ENCODE peak calls at places on chromosomes 13 and 19, in seven cellular contexts. One of them, this sample, is unnamed.

GRCh38 chr19:13104848-13105646 is 2.4 kb upstream of the LYL1 start:
- DNase-seq in substantia nigra: no peak
- DNase-seq in lower lobe of right lung: peak
- DNase-seq in breast epithelium: no peak
- DNase-seq in hippocampal formation: no peak
- DNase-seq in stimulated activated CD4-positive, alpha-beta T cell treated with anti-CD3 and anti-CD28 coated beads, TNF-alpha, amount 100 ng/mL, for 48 hours: no peak
- DNase-seq in NCI-H1694: no peak
- DNase-seq in this sample: no peak

GRCh38 chr19:37953576-37954303 is 46.7 kb downstream of the SIPA1L3 start:
- DNase-seq in breast epithelium: no peak
- DNase-seq in substantia nigra: no peak
- DNase-seq in stimulated activated CD4-positive, alpha-beta T cell treated with anti-CD3 and anti-CD28 coated beads, TNF-alpha, amount 100 ng/mL, for 48 hours: no peak
- DNase-seq in lower lobe of right lung: no peak
- DNase-seq in NCI-H1694: no peak
- DNase-seq in hippocampal formation: no peak
- DNase-seq in this sample: no peak

GRCh38 chr19:54576411-54576976 is 2.9 kb downstream of the LILRA2 start:
- DNase-seq in hippocampal formation: no peak
- DNase-seq in breast epithelium: no peak
- DNase-seq in substantia nigra: no peak
- DNase-seq in stimulated activated CD4-positive, alpha-beta T cell treated with anti-CD3 and anti-CD28 coated beads, TNF-alpha, amount 100 ng/mL, for 48 hours: no peak
- DNase-seq in lower lobe of right lung: no peak
- DNase-seq in NCI-H1694: no peak
- DNase-seq in this sample: no peak

GRCh38 chr13:79393564-79394249 is 12.3 kb downstream of the RBM26 start:
- DNase-seq in NCI-H1694: no peak
- DNase-seq in lower lobe of right lung: peak
- DNase-seq in breast epithelium: no peak
- DNase-seq in stimulated activated CD4-positive, alpha-beta T cell treated with anti-CD3 and anti-CD28 coated beads, TNF-alpha, amount 100 ng/mL, for 48 hours: no peak
- DNase-seq in substantia nigra: no peak
- DNase-seq in hippocampal formation: no peak
- DNase-seq in this sample: no peak

GRCh38 chr13:40285634-40286033 is 380.8 kb downstream of the FOXO1 start:
- DNase-seq in stimulated activated CD4-positive, alpha-beta T cell treated with anti-CD3 and anti-CD28 coated beads, TNF-alpha, amount 100 ng/mL, for 48 hours: no peak
- DNase-seq in substantia nigra: no peak
- DNase-seq in hippocampal formation: no peak
- DNase-seq in breast epithelium: no peak
- DNase-seq in NCI-H1694: no peak
- DNase-seq in lower lobe of right lung: no peak
- DNase-seq in this sample: no peak

GRCh38 chr19:51256053-51256682 is 5.3 kb downstream of the SIGLECL1 start:
- DNase-seq in NCI-H1694: no peak
- DNase-seq in stimulated activated CD4-positive, alpha-beta T cell treated with anti-CD3 and anti-CD28 coated beads, TNF-alpha, amount 100 ng/mL, for 48 hours: no peak
- DNase-seq in substantia nigra: no peak
- DNase-seq in lower lobe of right lung: no peak
- DNase-seq in breast epithelium: no peak
- DNase-seq in hippocampal formation: no peak
- DNase-seq in this sample: no peak

GRCh38 chr19:45496349-45496953 is 396 bp downstream of the RTN2 start:
- DNase-seq in stimulated activated CD4-positive, alpha-beta T cell treated with anti-CD3 and anti-CD28 coated beads, TNF-alpha, amount 100 ng/mL, for 48 hours: no peak
- DNase-seq in hippocampal formation: no peak
- DNase-seq in lower lobe of right lung: no peak
- DNase-seq in breast epithelium: no peak
- DNase-seq in substantia nigra: no peak
- DNase-seq in NCI-H1694: no peak
- DNase-seq in this sample: no peak

GRCh38 chr13:27226991-27227390 is 24.4 kb upstream of the RPL21 start:
- DNase-seq in substantia nigra: no peak
- DNase-seq in stimulated activated CD4-positive, alpha-beta T cell treated with anti-CD3 and anti-CD28 coated beads, TNF-alpha, amount 100 ng/mL, for 48 hours: no peak
- DNase-seq in lower lobe of right lung: no peak
- DNase-seq in breast epithelium: no peak
- DNase-seq in NCI-H1694: no peak
- DNase-seq in hippocampal formation: no peak
- DNase-seq in this sample: no peak

GRCh38 chr19:9622531-9622930 is 1.5 kb upstream of the ZNF561 start:
- DNase-seq in substantia nigra: no peak
- DNase-seq in hippocampal formation: no peak
- DNase-seq in NCI-H1694: no peak
- DNase-seq in breast epithelium: peak
- DNase-seq in lower lobe of right lung: no peak
- DNase-seq in stimulated activated CD4-positive, alpha-beta T cell treated with anti-CD3 and anti-CD28 coated beads, TNF-alpha, amount 100 ng/mL, for 48 hours: no peak
- DNase-seq in this sample: no peak

This sample was measured in hypothalamus.